ENCODE peak calls at places on chromosomes 16 and 17, in nine cellular contexts. P is endothelial cell of umbilical vein, I is adrenal gland, A is Peyer's patch, O is IMR-90, N is prostate gland, F is sigmoid colon, J is A549, L is spleen. U is an unnamed sample.

GRCh38 chr17:41535764-41536481 is 7.8 kb upstream of the KRT19 start:
- DNase-seq in P (no peak), I (no peak), A (peak), O (no peak), N (peak), F (no peak), J (no peak), L (peak), U (no peak)

GRCh38 chr17:78357177-78357586 is 2.7 kb downstream of the SOCS3 start:
- DNase-seq in P (peak), I (peak), A (no peak), O (peak), N (no peak), F (no peak), J (no peak), L (no peak), U (no peak)

GRCh38 chr17:51085150-51085805 is 35.4 kb downstream of the SPAG9 start:
- DNase-seq in P (peak), I (no peak), A (no peak), O (peak), N (no peak), F (no peak), J (no peak), L (no peak), U (no peak)

GRCh38 chr17:43931062-43931571 is 11.2 kb downstream of the PPY start:
- DNase-seq in P (no peak), I (no peak), A (peak), O (no peak), N (no peak), F (no peak), J (no peak), L (no peak), U (no peak)

GRCh38 chr16:88634994-88635670 is 3.2 kb upstream of the IL17C start:
- DNase-seq in P (no peak), I (no peak), A (no peak), O (peak), N (no peak), F (no peak), J (no peak), L (peak), U (no peak)

GRCh38 chr17:82384051-82384729 is 12.6 kb downstream of the UTS2R start:
- DNase-seq in P (no peak), I (no peak), A (no peak), O (no peak), N (no peak), F (no peak), J (no peak), L (no peak), U (no peak)

GRCh38 chr16:47927330-47927729 is 228.5 kb downstream of the ABCC12 start:
- DNase-seq in P (no peak), I (no peak), A (no peak), O (peak), N (no peak), F (no peak), J (no peak), L (no peak), U (no peak)

GRCh38 chr16:79715088-79715487 is 114.6 kb upstream of the MAF start:
- DNase-seq in P (no peak), I (no peak), A (no peak), O (no peak), N (no peak), F (no peak), J (no peak), L (no peak), U (no peak)

GRCh38 chr16:12188674-12189249 is 212.2 kb downstream of the SNX29 start:
- DNase-seq in P (no peak), I (no peak), A (no peak), O (no peak), N (no peak), F (no peak), J (no peak), L (no peak), U (no peak)

GRCh38 chr16:4704491-4704890 is 11.1 kb downstream of the NUDT16L1 start:
- DNase-seq in P (no peak), I (no peak), A (no peak), O (no peak), N (no peak), F (no peak), J (no peak), L (no peak), U (no peak)

GRCh38 chr16:86408685-86409084 is 101.6 kb upstream of the FOXF1 start:
- DNase-seq in P (peak), I (no peak), A (no peak), O (peak), N (no peak), F (no peak), J (no peak), L (no peak), U (no peak)

GRCh38 chr17:20206591-20206990 is 197.4 kb downstream of the SPECC1 start:
- DNase-seq in P (peak), I (peak), A (no peak), O (peak), N (no peak), F (no peak), J (peak), L (no peak), U (no peak)

GRCh38 chr16:69443809-69444611 is 19.6 kb downstream of the CYB5B start:
- DNase-seq in P (peak), I (no peak), A (no peak), O (peak), N (peak), F (peak), J (no peak), L (no peak), U (peak)

GRCh38 chr17:32627233-32628008 is 140.6 kb downstream of the CDK5R1 start:
- DNase-seq in P (no peak), I (no peak), A (no peak), O (no peak), N (no peak), F (no peak), J (no peak), L (no peak), U (no peak)

GRCh38 chr17:81535480-81536298 is 7.5 kb downstream of the FSCN2 start:
- DNase-seq in P (no peak), I (no peak), A (no peak), O (no peak), N (no peak), F (no peak), J (no peak), L (no peak), U (no peak)

GRCh38 chr16:53773150-53773846 is 69.3 kb downstream of the FTO start:
- DNase-seq in P (peak), I (peak), A (no peak), O (peak), N (peak), F (no peak), J (peak), L (no peak), U (peak)

GRCh38 chr17:38925263-38925995 is at the start of gene LASP1NB:
- DNase-seq in P (no peak), I (no peak), A (no peak), O (peak), N (no peak), F (no peak), J (no peak), L (peak), U (peak)

GRCh38 chr16:51569204-51569911 is 418.3 kb upstream of the SALL1 start:
- DNase-seq in P (peak), I (peak), A (no peak), O (no peak), N (no peak), F (no peak), J (peak), L (no peak), U (no peak)

GRCh38 chr16:77431131-77431670 is 3.6 kb downstream of the ADAMTS18 start:
- DNase-seq in P (peak), I (no peak), A (no peak), O (no peak), N (no peak), F (no peak), J (no peak), L (no peak), U (no peak)

GRCh38 chr17:77419547-77420475 is 279.0 kb downstream of the SEC14L1 start:
- DNase-seq in P (no peak), I (peak), A (no peak), O (peak), N (no peak), F (peak), J (no peak), L (no peak), U (no peak)

GRCh38 chr16:81513204-81514040 is 68.8 kb downstream of the CMIP start:
- DNase-seq in P (peak), I (peak), A (no peak), O (no peak), N (no peak), F (peak), J (no peak), L (peak), U (no peak)

GRCh38 chr16:69709456-69710084 is 16.8 kb downstream of the NQO1 start:
- DNase-seq in P (peak), I (peak), A (no peak), O (peak), N (peak), F (no peak), J (peak), L (no peak), U (peak)

GRCh38 chr17:21194688-21195087 is 19.3 kb downstream of the TMEM11 start:
- DNase-seq in P (no peak), I (no peak), A (no peak), O (peak), N (peak), F (peak), J (no peak), L (no peak), U (peak)

GRCh38 chr17:78020717-78021108 is 62.2 kb downstream of the TNRC6C start:
- DNase-seq in P (no peak), I (no peak), A (no peak), O (no peak), N (no peak), F (no peak), J (no peak), L (no peak), U (no peak)

GRCh38 chr17:40541873-40542561 is 23.3 kb downstream of the CCR7 start:
- DNase-seq in P (peak), I (no peak), A (peak), O (no peak), N (no peak), F (no peak), J (no peak), L (peak), U (peak)

GRCh38 chr17:35254107-35254802 is 11.4 kb downstream of the SLFN5 start:
- DNase-seq in P (peak), I (peak), A (no peak), O (peak), N (peak), F (peak), J (peak), L (no peak), U (peak)

GRCh38 chr17:42428141-42428944 is 5.3 kb upstream of the CAVIN1 start:
- DNase-seq in P (peak), I (peak), A (no peak), O (peak), N (peak), F (peak), J (peak), L (no peak), U (no peak)

GRCh38 chr17:73458191-73458590 is 146.4 kb upstream of the CDC42EP4 start:
- DNase-seq in P (no peak), I (no peak), A (no peak), O (no peak), N (no peak), F (no peak), J (no peak), L (no peak), U (no peak)

GRCh38 chr17:43814714-43815113 is 18.2 kb downstream of the MPP3 start:
- DNase-seq in P (peak), I (no peak), A (no peak), O (peak), N (no peak), F (no peak), J (no peak), L (no peak), U (no peak)

GRCh38 chr17:35006961-35007360 is 26.6 kb downstream of the LIG3 start:
- DNase-seq in P (no peak), I (no peak), A (no peak), O (no peak), N (peak), F (no peak), J (no peak), L (no peak), U (no peak)

GRCh38 chr16:66359012-66359411 is 7.5 kb upstream of the CDH5 start:
- DNase-seq in P (peak), I (no peak), A (no peak), O (peak), N (no peak), F (no peak), J (peak), L (peak), U (no peak)

GRCh38 chr17:10171581-10171981 is 26.8 kb downstream of the GAS7 start:
- DNase-seq in P (no peak), I (no peak), A (no peak), O (peak), N (no peak), F (no peak), J (no peak), L (no peak), U (no peak)

GRCh38 chr17:21218101-21218500 is 4.1 kb upstream of the TMEM11 start:
- DNase-seq in P (peak), I (no peak), A (no peak), O (no peak), N (no peak), F (no peak), J (no peak), L (no peak), U (no peak)

GRCh38 chr17:15882058-15882720 is 62.7 kb upstream of the ADORA2B start:
- DNase-seq in P (no peak), I (peak), A (no peak), O (no peak), N (no peak), F (no peak), J (no peak), L (no peak), U (no peak)

GRCh38 chr16:81492307-81492706 is 47.7 kb downstream of the CMIP start:
- DNase-seq in P (peak), I (no peak), A (no peak), O (no peak), N (no peak), F (no peak), J (no peak), L (no peak), U (no peak)

GRCh38 chr17:671076-671762 is 43.4 kb downstream of the VPS53 start:
- DNase-seq in P (no peak), I (no peak), A (no peak), O (no peak), N (no peak), F (no peak), J (no peak), L (no peak), U (no peak)

GRCh38 chr17:70332356-70332755 is 163.0 kb downstream of the KCNJ2 start:
- DNase-seq in P (no peak), I (no peak), A (no peak), O (no peak), N (no peak), F (no peak), J (no peak), L (no peak), U (no peak)

GRCh38 chr17:41326173-41327145 is 10.9 kb upstream of the KRTAP17-1 start:
- DNase-seq in P (no peak), I (no peak), A (no peak), O (no peak), N (no peak), F (no peak), J (no peak), L (no peak), U (peak)

GRCh38 chr16:55671974-55672280 is 16.1 kb downstream of the SLC6A2 start:
- DNase-seq in P (no peak), I (no peak), A (no peak), O (no peak), N (no peak), F (no peak), J (no peak), L (no peak), U (no peak)

DNA sequence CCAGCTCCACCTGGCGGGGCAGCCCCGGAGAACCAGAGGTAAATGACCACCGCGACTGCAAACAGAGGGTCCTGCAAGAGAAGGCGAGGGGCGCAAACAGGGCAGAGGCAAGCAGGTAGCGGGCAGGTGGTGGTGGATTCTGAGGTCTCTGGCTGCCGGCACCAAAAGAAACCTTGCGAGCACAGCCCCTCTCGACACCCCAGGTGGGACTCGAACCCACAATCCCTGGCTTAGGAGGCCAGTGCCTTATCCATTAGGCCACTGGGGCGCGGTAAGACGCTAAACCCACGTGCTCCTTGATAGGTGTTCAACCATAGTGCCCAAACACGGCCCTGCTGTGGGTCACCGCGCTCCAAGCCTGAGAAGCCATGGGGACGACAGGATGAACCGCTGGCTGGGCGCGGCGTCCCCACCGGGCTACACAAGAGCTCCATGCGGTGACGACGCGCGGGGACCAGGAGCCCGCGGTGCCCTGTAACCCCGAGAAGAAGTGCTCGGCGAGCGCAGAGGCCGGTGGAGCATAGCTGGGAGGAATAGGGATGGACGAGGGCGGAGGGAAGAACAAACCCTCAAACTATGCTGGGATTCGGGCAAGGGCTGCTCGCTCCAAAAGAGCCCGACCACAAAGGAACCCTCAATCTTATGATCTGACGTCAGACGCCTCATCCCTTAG is 12.4 kb downstream of the ATP5PD start:
- DNase-seq in P (peak), I (peak), A (peak), O (peak), N (peak), F (peak), J (peak), L (peak), U (peak)
- TF ChIP-seq CTCF in P (no peak), I (no peak), A (peak), O (no peak), N (no peak), F (no peak), J (no peak), L (no peak), U (no peak)

GRCh38 chr17:2395258-2396170 is 5.3 kb downstream of the MNT start:
- DNase-seq in P (peak), I (peak), A (no peak), O (peak), N (peak), F (peak), J (peak), L (peak), U (no peak)

GRCh38 chr17:2396192-2396567 is 4.7 kb downstream of the MNT start:
- DNase-seq in P (no peak), I (no peak), A (no peak), O (no peak), N (no peak), F (peak), J (no peak), L (no peak), U (no peak)

GRCh38 chr17:2393954-2394749 is 6.7 kb downstream of the MNT start:
- DNase-seq in P (no peak), I (no peak), A (no peak), O (no peak), N (no peak), F (peak), J (no peak), L (peak), U (peak)

GRCh38 chr17:2393184-2393953 is 7.5 kb downstream of the MNT start:
- DNase-seq in P (peak), I (peak), A (peak), O (peak), N (peak), F (peak), J (peak), L (peak), U (peak)

GRCh38 chr17:2394775-2395191 is 6.1 kb downstream of the MNT start:
- DNase-seq in P (no peak), I (no peak), A (no peak), O (no peak), N (no peak), F (peak), J (no peak), L (peak), U (no peak)
- H3K4me3 ChIP-seq in P (no peak), I (no peak), A (no peak), O (no peak), N (no peak), F (no peak), J (peak), L (no peak), U (no peak)

GRCh38 chr16:14307623-14308356 is 236.7 kb downstream of the MRTFB start:
- DNase-seq in P (no peak), I (peak), A (no peak), O (no peak), N (no peak), F (no peak), J (no peak), L (peak), U (no peak)
- TF ChIP-seq POLR2A in P (no peak), I (peak), A (no peak), O (no peak), N (no peak), F (no peak), J (no peak), L (no peak), U (no peak)

GRCh38 chr17:57968456-57968855 is 13.2 kb upstream of the CUEDC1 start:
- DNase-seq in P (no peak), I (peak), A (no peak), O (no peak), N (no peak), F (no peak), J (no peak), L (no peak), U (peak)

GRCh38 chr17:57966246-57966645 is 11.0 kb upstream of the CUEDC1 start:
- DNase-seq in P (no peak), I (no peak), A (no peak), O (no peak), N (no peak), F (no peak), J (no peak), L (no peak), U (peak)

GRCh38 chr17:57965521-57966160 is 10.4 kb upstream of the CUEDC1 start:
- DNase-seq in P (no peak), I (no peak), A (no peak), O (no peak), N (no peak), F (no peak), J (no peak), L (no peak), U (no peak)

GRCh38 chr17:57963149-57963511 is 7.9 kb upstream of the CUEDC1 start:
- DNase-seq in P (no peak), I (no peak), A (no peak), O (no peak), N (no peak), F (no peak), J (no peak), L (no peak), U (peak)

DNA sequence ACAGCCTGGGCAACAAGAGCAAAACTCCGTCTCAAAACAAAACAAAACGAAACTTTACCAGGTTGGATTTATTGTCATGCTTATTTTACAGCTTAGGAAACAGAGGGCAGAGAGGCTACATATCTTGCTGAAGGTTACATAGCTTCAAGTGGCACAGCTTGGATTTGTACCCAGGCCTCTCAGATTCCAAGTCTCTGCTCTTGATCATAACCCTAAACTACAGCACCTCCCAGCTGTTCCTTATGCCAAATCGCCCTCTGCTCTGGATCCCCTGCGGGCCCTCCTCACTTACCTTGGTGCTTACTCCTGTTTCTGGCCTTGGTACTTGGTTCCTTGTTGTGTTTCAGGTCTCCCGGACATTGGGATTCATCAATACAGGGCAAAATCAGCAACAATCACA is 11.7 kb upstream of the CUEDC1 start:
- DNase-seq in P (no peak), I (no peak), A (no peak), O (no peak), N (no peak), F (no peak), J (no peak), L (no peak), U (peak)
- TF ChIP-seq CTCF in P (no peak), I (no peak), A (no peak), O (no peak), N (no peak), F (no peak), J (no peak), L (no peak), U (no peak)

GRCh38 chr16:84726670-84727467 is 27.1 kb downstream of the USP10 start:
- DNase-seq in P (no peak), I (peak), A (peak), O (no peak), N (no peak), F (peak), J (no peak), L (no peak), U (no peak)

GRCh38 chr16:84732674-84733352 is 33.0 kb downstream of the USP10 start:
- DNase-seq in P (no peak), I (no peak), A (no peak), O (no peak), N (peak), F (no peak), J (no peak), L (no peak), U (no peak)

GRCh38 chr16:84730406-84731106 is 30.8 kb downstream of the USP10 start:
- DNase-seq in P (peak), I (peak), A (no peak), O (peak), N (peak), F (peak), J (peak), L (no peak), U (peak)

GRCh38 chr16:84728853-84729424 is 29.1 kb downstream of the USP10 start:
- DNase-seq in P (no peak), I (no peak), A (no peak), O (no peak), N (no peak), F (no peak), J (no peak), L (no peak), U (no peak)

GRCh38 chr16:84729716-84730320 is 30.0 kb downstream of the USP10 start:
- DNase-seq in P (peak), I (no peak), A (no peak), O (peak), N (no peak), F (no peak), J (no peak), L (no peak), U (no peak)
- H3K4me3 ChIP-seq in P (no peak), I (no peak), A (no peak), O (peak), N (peak), F (no peak), J (peak), L (no peak), U (no peak)